ENCODE peak calls at places on chromosomes 2 and 18, in six cellular contexts. One of them, this sample, is unnamed. For H3K79me2, the result is how much of the 10 kb centered on the place peaks cover.

GRCh38 chr2:112648081-112648480 is 2.3 kb downstream of the SLC20A1 start:
- DNase-seq in MM.1S: no peak
- DNase-seq in endothelial cell of umbilical vein: peak
- DNase-seq in astrocyte: no peak
- DNase-seq in fibroblast of lung: no peak
- DNase-seq in K562: no peak
- DNase-seq in this sample: no peak

GRCh38 chr2:190507135-190507534 is 27.4 kb downstream of the NEMP2 start:
- DNase-seq in astrocyte: no peak
- DNase-seq in K562: no peak
- DNase-seq in MM.1S: no peak
- DNase-seq in endothelial cell of umbilical vein: no peak
- DNase-seq in fibroblast of lung: no peak
- DNase-seq in this sample: no peak

GRCh38 chr2:64972856-64973255 is 16.3 kb upstream of the SLC1A4 start:
- DNase-seq in K562: no peak
- DNase-seq in astrocyte: no peak
- DNase-seq in MM.1S: no peak
- DNase-seq in endothelial cell of umbilical vein: no peak
- DNase-seq in fibroblast of lung: peak
- DNase-seq in this sample: no peak

GRCh38 chr2:38947241-38948239 is 57.9 kb downstream of the ARHGEF33 start:
- DNase-seq in fibroblast of lung: peak
- DNase-seq in endothelial cell of umbilical vein: peak
- DNase-seq in K562: peak
- DNase-seq in astrocyte: peak
- DNase-seq in MM.1S: peak
- DNase-seq in this sample: peak

GRCh38 chr2:225030089-225030653 is 12.1 kb downstream of the DOCK10 start:
- DNase-seq in MM.1S: no peak
- DNase-seq in endothelial cell of umbilical vein: no peak
- DNase-seq in astrocyte: no peak
- DNase-seq in fibroblast of lung: no peak
- DNase-seq in K562: no peak
- DNase-seq in this sample: no peak

GRCh38 chr2:205785507-205786222 is 103.4 kb downstream of the NRP2 start:
- DNase-seq in astrocyte: peak
- DNase-seq in endothelial cell of umbilical vein: no peak
- DNase-seq in fibroblast of lung: no peak
- DNase-seq in MM.1S: no peak
- DNase-seq in K562: no peak
- DNase-seq in this sample: no peak

GRCh38 chr2:218648473-218649100 is 10.8 kb downstream of the ZNF142 start:
- DNase-seq in K562: peak
- DNase-seq in endothelial cell of umbilical vein: peak
- DNase-seq in fibroblast of lung: peak
- DNase-seq in MM.1S: peak
- DNase-seq in astrocyte: peak
- DNase-seq in this sample: peak

GRCh38 chr2:40343904-40344303 is 108.0 kb downstream of the SLC8A1 start:
- DNase-seq in astrocyte: peak
- DNase-seq in K562: no peak
- DNase-seq in fibroblast of lung: peak
- DNase-seq in MM.1S: no peak
- DNase-seq in endothelial cell of umbilical vein: no peak
- DNase-seq in this sample: no peak

GRCh38 chr2:31299547-31299946 is 65.6 kb downstream of the EHD3 start:
- DNase-seq in fibroblast of lung: no peak
- DNase-seq in endothelial cell of umbilical vein: no peak
- DNase-seq in K562: no peak
- DNase-seq in MM.1S: no peak
- DNase-seq in astrocyte: no peak
- DNase-seq in this sample: no peak

GRCh38 chr2:237258146-237258545 is 155.8 kb downstream of the COL6A3 start:
- DNase-seq in K562: no peak
- DNase-seq in fibroblast of lung: peak
- DNase-seq in MM.1S: no peak
- DNase-seq in astrocyte: no peak
- DNase-seq in endothelial cell of umbilical vein: no peak
- DNase-seq in this sample: no peak

GRCh38 chr2:68043719-68044498 is 18.9 kb downstream of the C1D start:
- DNase-seq in MM.1S: no peak
- DNase-seq in fibroblast of lung: peak
- DNase-seq in K562: no peak
- DNase-seq in endothelial cell of umbilical vein: peak
- DNase-seq in astrocyte: peak
- DNase-seq in this sample: no peak

GRCh38 chr2:62265116-62265515 is 69.2 kb downstream of the B3GNT2 start:
- DNase-seq in endothelial cell of umbilical vein: no peak
- DNase-seq in MM.1S: no peak
- DNase-seq in K562: no peak
- DNase-seq in astrocyte: no peak
- DNase-seq in fibroblast of lung: peak
- DNase-seq in this sample: no peak

GRCh38 chr18:54647176-54647575 is 56.1 kb downstream of the DYNAP start:
- DNase-seq in endothelial cell of umbilical vein: peak
- DNase-seq in fibroblast of lung: peak
- DNase-seq in MM.1S: peak
- DNase-seq in K562: no peak
- DNase-seq in astrocyte: peak
- DNase-seq in this sample: peak

GRCh38 chr2:32647180-32647651 is 19.4 kb downstream of the TTC27 start:
- DNase-seq in endothelial cell of umbilical vein: no peak
- DNase-seq in fibroblast of lung: peak
- DNase-seq in MM.1S: no peak
- DNase-seq in K562: no peak
- DNase-seq in astrocyte: peak
- DNase-seq in this sample: no peak

GRCh38 chr2:182818541-182819308 is 47.7 kb downstream of the FRZB start:
- DNase-seq in endothelial cell of umbilical vein: no peak
- DNase-seq in K562: no peak
- DNase-seq in fibroblast of lung: no peak
- DNase-seq in MM.1S: no peak
- DNase-seq in astrocyte: no peak
- DNase-seq in this sample: no peak

DNA sequence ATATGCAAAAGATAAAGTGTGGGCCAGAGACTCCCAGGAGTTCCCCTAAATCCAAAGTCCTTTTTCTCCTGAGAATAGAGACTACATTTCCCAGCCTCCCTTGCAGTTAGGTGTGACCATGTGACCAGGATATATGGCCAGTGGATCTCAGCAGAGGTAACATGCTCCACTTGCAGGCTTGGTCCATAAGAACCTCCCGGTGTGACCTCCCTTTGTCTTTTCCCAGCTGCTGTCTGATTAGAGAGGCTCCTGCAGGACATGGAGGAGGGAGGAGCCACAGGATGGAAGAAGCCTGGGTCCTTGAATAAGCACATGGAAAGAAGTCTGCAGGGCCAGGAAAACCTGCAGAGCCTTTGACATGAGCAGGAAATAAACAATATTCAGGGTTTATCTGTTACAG is 76.2 kb downstream of the TGFA start:
- DNase-seq in endothelial cell of umbilical vein: no peak
- DNase-seq in K562: no peak
- DNase-seq in astrocyte: no peak
- DNase-seq in MM.1S: no peak
- DNase-seq in fibroblast of lung: no peak
- DNase-seq in this sample: no peak
- H3K79me2 ChIP-seq in endothelial cell of umbilical vein: under half
- H3K79me2 ChIP-seq in K562: under half
- H3K79me2 ChIP-seq in astrocyte: under half
- H3K79me2 ChIP-seq in MM.1S: under half
- H3K79me2 ChIP-seq in fibroblast of lung: under half
- H3K79me2 ChIP-seq in this sample: under half

GRCh38 chr2:10329880-10330699 is 27.4 kb downstream of the HPCAL1 start:
- DNase-seq in fibroblast of lung: peak
- DNase-seq in MM.1S: no peak
- DNase-seq in endothelial cell of umbilical vein: peak
- DNase-seq in astrocyte: peak
- DNase-seq in K562: no peak
- DNase-seq in this sample: peak

GRCh38 chr2:10329584-10329879 is 26.8 kb downstream of the HPCAL1 start:
- DNase-seq in astrocyte: no peak
- DNase-seq in K562: no peak
- DNase-seq in fibroblast of lung: no peak
- DNase-seq in endothelial cell of umbilical vein: no peak
- DNase-seq in MM.1S: no peak
- DNase-seq in this sample: no peak

GRCh38 chr2:10331702-10332401 is 29.1 kb downstream of the HPCAL1 start:
- DNase-seq in endothelial cell of umbilical vein: no peak
- DNase-seq in K562: no peak
- DNase-seq in fibroblast of lung: no peak
- DNase-seq in MM.1S: no peak
- DNase-seq in astrocyte: no peak
- DNase-seq in this sample: no peak

GRCh38 chr2:10331033-10331701 is 28.5 kb downstream of the HPCAL1 start:
- DNase-seq in fibroblast of lung: peak
- DNase-seq in K562: peak
- DNase-seq in astrocyte: peak
- DNase-seq in endothelial cell of umbilical vein: peak
- DNase-seq in MM.1S: no peak
- DNase-seq in this sample: peak

DNA sequence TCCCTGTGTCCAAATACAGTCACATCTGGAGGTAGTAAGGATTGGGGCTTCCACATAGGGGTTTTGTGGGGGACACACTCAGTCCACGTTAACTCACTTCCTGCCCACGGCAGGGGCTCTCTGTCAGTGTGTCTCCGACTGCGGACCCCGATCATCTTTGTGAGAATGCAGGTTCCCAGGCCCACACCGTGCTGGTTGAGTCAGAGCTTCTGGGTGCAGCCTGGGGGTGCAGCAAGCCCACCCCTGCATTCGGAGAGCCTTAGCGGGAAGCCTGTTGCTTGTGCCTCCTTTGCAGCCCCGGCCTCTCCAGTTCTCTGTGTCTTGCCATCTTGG is 28.0 kb downstream of the HPCAL1 start:
- DNase-seq in MM.1S: no peak
- DNase-seq in endothelial cell of umbilical vein: no peak
- DNase-seq in fibroblast of lung: no peak
- DNase-seq in K562: no peak
- DNase-seq in astrocyte: no peak
- DNase-seq in this sample: no peak
- H3K79me2 ChIP-seq in MM.1S: half or more
- H3K79me2 ChIP-seq in endothelial cell of umbilical vein: half or more
- H3K79me2 ChIP-seq in fibroblast of lung: under half
- H3K79me2 ChIP-seq in K562: half or more
- H3K79me2 ChIP-seq in astrocyte: half or more
- H3K79me2 ChIP-seq in this sample: half or more

GRCh38 chr2:241358470-241358869 is 2.4 kb downstream of the FARP2 start:
- DNase-seq in K562: no peak
- DNase-seq in astrocyte: peak
- DNase-seq in endothelial cell of umbilical vein: peak
- DNase-seq in fibroblast of lung: no peak
- DNase-seq in MM.1S: peak
- DNase-seq in this sample: no peak
- H3K79me2 ChIP-seq in K562: half or more
- H3K79me2 ChIP-seq in astrocyte: half or more
- H3K79me2 ChIP-seq in endothelial cell of umbilical vein: half or more
- H3K79me2 ChIP-seq in fibroblast of lung: half or more
- H3K79me2 ChIP-seq in MM.1S: half or more
- H3K79me2 ChIP-seq in this sample: half or more

DNA sequence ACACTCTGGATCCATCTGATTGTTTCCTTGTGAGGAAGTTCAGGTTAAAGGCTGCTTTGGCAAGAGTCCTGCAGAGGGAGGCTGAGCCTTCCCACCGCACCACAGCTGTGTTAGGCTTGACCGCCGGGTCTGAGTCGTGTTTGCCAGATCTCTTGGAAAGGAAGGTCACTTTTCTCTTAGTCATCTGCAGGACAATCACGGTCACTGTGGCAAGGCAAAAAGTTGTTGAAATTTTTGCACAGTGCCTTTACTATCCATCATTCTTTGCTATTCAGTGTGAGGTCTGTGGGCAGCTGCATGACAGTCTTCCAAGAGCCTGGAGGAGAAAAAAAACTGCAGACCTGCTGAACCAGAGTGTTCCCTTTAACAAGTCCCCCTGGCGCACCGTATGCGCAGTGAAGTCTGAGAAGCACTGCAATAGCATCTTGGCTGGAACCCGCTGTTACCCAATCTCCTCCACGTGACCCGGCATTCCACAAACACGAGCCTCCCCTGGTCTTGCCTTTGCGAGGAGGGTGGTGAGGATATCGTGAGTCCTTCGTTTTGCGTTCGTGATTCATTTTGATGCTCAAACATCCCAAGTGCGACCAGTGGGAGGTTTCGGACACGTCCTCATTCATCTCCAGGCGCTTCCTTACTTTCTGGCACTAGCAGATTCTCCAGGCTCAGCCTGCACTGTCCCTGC is 23.0 kb downstream of the BIN1 start:
- DNase-seq in MM.1S: no peak
- DNase-seq in fibroblast of lung: peak
- DNase-seq in K562: no peak
- DNase-seq in endothelial cell of umbilical vein: peak
- DNase-seq in astrocyte: peak
- DNase-seq in this sample: peak
- H3K79me2 ChIP-seq in MM.1S: under half
- H3K79me2 ChIP-seq in fibroblast of lung: under half
- H3K79me2 ChIP-seq in K562: under half
- H3K79me2 ChIP-seq in endothelial cell of umbilical vein: under half
- H3K79me2 ChIP-seq in astrocyte: half or more
- H3K79me2 ChIP-seq in this sample: half or more

DNA sequence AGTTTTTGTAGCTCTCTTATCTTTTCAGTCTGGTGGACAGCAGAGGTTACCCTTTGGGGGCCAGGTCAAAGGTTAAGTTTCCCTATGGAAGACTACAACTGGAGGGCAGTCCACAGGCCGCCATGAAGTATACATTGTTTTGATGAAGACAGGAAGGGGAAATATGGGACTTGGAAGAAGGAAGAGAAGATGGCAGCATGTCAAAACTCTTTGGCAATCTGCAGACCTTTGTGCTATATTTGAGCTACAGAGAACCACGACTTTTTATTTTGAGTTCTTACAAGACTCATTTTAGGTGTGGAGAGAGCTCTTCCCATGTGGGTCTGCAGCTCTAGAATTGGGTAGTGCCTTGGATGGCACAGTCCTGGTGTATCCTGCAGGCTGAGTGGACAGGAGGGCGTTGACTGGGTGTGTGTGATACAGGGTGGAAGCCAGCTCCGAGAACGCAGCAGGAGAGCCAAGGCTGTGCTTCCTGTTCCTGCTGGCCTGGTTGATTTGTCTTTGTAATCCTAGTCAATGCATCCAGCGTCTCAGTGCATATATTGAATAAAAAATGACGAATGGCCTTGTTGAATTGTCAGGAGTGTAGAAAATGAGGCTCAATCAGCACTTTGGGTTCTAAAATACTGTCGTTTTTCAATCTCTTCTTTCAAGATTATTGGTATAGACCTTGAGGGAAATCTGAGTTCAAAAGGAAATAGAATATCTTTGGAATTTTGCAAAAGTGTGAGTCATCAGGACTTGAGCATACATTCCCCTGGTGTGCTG is 11.5 kb downstream of the ITGA6 start:
- DNase-seq in MM.1S: no peak
- DNase-seq in endothelial cell of umbilical vein: peak
- DNase-seq in astrocyte: peak
- DNase-seq in fibroblast of lung: peak
- DNase-seq in K562: no peak
- DNase-seq in this sample: peak
- H3K79me2 ChIP-seq in MM.1S: under half
- H3K79me2 ChIP-seq in endothelial cell of umbilical vein: half or more
- H3K79me2 ChIP-seq in astrocyte: under half
- H3K79me2 ChIP-seq in fibroblast of lung: under half
- H3K79me2 ChIP-seq in K562: under half
- H3K79me2 ChIP-seq in this sample: half or more

This sample was measured in PC-9.